ENCODE peak calls at places on chromosomes 16 and 17, in seven cellular contexts. J is WERI-Rb-1, Z is breast epithelium, I is foreskin fibroblast, U is AG10803, Y is cardiac muscle cell, F is gastrocnemius medialis. D is an unnamed sample.

GRCh38 chr16:57377080-57377841 is 5.0 kb downstream of the CX3CL1 start:
- DNase-seq in I (no peak), U (no peak), F (no peak), Z (peak), Y (no peak), J (no peak), D (peak)

GRCh38 chr16:68860978-68861892 is 17.9 kb downstream of the TANGO6 start:
- DNase-seq in J (no peak), I (no peak), Z (no peak), F (no peak), U (no peak), Y (no peak), D (no peak)

GRCh38 chr16:46658925-46659324 is 30.1 kb downstream of the VPS35 start:
- DNase-seq in Y (peak), J (no peak), U (no peak), Z (no peak), I (no peak), F (peak), D (no peak)

GRCh38 chr17:37884516-37884915 is 39.7 kb upstream of the TBC1D3K start:
- DNase-seq in I (no peak), F (no peak), Z (no peak), U (no peak), Y (no peak), J (no peak), D (no peak)

GRCh38 chr17:48484850-48485249 is 46.0 kb downstream of the HOXB1 start:
- DNase-seq in U (peak), Z (no peak), Y (no peak), F (no peak), I (peak), J (no peak), D (no peak)

GRCh38 chr16:48003226-48003907 is 152.4 kb downstream of the ABCC12 start:
- DNase-seq in I (no peak), Z (no peak), J (no peak), Y (no peak), U (peak), F (no peak), D (peak)

GRCh38 chr17:66952031-66952524 is 12.4 kb upstream of the CACNG4 start:
- DNase-seq in U (peak), Z (peak), F (peak), I (peak), Y (no peak), J (no peak), D (peak)

GRCh38 chr16:27427538-27427937 is 25.6 kb downstream of the IL21R start:
- DNase-seq in U (no peak), J (no peak), I (no peak), Y (no peak), Z (no peak), F (no peak), D (no peak)

GRCh38 chr17:42274812-42275526 is 1.2 kb downstream of the STAT5B start:
- DNase-seq in U (no peak), I (no peak), Y (no peak), J (no peak), Z (no peak), F (no peak), D (no peak)

GRCh38 chr16:71954180-71954579 is 46.0 kb downstream of the PKD1L3 start:
- DNase-seq in Y (no peak), I (no peak), J (no peak), U (no peak), Z (no peak), F (no peak), D (no peak)

GRCh38 chr16:63841271-63841670 is 1280.6 kb downstream of the CDH11 start:
- DNase-seq in F (no peak), U (no peak), Y (no peak), Z (no peak), I (no peak), J (no peak), D (no peak)

GRCh38 chr17:79905832-79906231 is 66.6 kb upstream of the CBX4 start:
- DNase-seq in U (no peak), F (no peak), J (no peak), I (no peak), Z (no peak), Y (no peak), D (no peak)

GRCh38 chr17:12693640-12694039 is 27.9 kb downstream of the MYOCD start:
- DNase-seq in U (peak), Z (no peak), F (no peak), J (no peak), Y (no peak), I (no peak), D (no peak)

GRCh38 chr17:5832886-5833285 is 237.3 kb upstream of the WSCD1 start:
- DNase-seq in I (peak), Z (no peak), U (peak), F (no peak), Y (no peak), J (no peak), D (no peak)

GRCh38 chr17:3529817-3530741 is 27.5 kb downstream of the TRPV3 start:
- DNase-seq in Y (peak), F (no peak), U (peak), J (no peak), Z (no peak), I (no peak), D (peak)

GRCh38 chr17:19298561-19299213 is 61.5 kb downstream of the EPN2 start:
- DNase-seq in F (no peak), I (no peak), J (no peak), Y (no peak), Z (no peak), U (no peak), D (no peak)

GRCh38 chr17:34598161-34598776 is 18.9 kb downstream of the TMEM132E start:
- DNase-seq in Y (peak), J (peak), I (no peak), F (no peak), U (no peak), Z (no peak), D (peak)

GRCh38 chr17:10772425-10773380 is 31.2 kb downstream of the TMEM238L start:
- DNase-seq in Z (peak), F (no peak), J (peak), I (no peak), U (no peak), Y (peak), D (peak)
- TF ChIP-seq CTCF in Z (peak), F (no peak), J (peak), I (peak), U (peak), Y (peak), D (peak)

GRCh38 chr17:44219126-44219635 is 294 bp downstream of the UBTF start:
- DNase-seq in U (peak), I (peak), Y (no peak), F (peak), Z (peak), J (no peak), D (peak)
- TF ChIP-seq CTCF in U (peak), I (no peak), Y (peak), F (peak), Z (no peak), J (peak), D (peak)

DNA sequence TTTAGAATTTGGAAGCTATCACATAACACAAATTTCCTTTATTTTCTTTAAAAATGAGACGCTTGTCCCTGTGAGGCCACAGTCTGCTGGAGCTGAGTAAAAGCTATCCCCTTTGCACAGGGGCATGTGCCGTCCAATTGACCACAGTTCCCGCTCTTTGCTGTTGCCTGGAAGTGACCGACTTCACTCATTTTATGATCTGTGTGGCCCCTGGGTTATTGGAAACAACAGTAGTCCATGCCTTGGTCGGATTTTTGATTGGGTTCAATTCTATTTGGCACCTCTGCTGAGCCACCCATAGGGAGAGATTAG is 405.0 kb downstream of the CPPED1 start:
- DNase-seq in J (no peak), Z (no peak), I (no peak), U (no peak), F (no peak), Y (no peak), D (no peak)
- TF ChIP-seq CTCF in J (no peak), Z (no peak), I (no peak), U (no peak), F (no peak), Y (no peak), D (no peak)

GRCh38 chr16:50050802-50051201 is 15.0 kb upstream of the HEATR3 start:
- DNase-seq in J (no peak), F (no peak), I (peak), Y (no peak), Z (no peak), U (peak), D (no peak)

GRCh38 chr16:50059111-50059510 is 6.7 kb upstream of the HEATR3 start:
- DNase-seq in U (no peak), Y (no peak), J (no peak), Z (no peak), F (no peak), I (no peak), D (no peak)

GRCh38 chr16:50058091-50058771 is 7.5 kb upstream of the HEATR3 start:
- DNase-seq in F (no peak), U (no peak), Z (no peak), J (no peak), Y (no peak), I (no peak), D (no peak)

GRCh38 chr16:50059669-50060068 is 6.1 kb upstream of the HEATR3 start:
- DNase-seq in Z (no peak), F (no peak), I (no peak), J (no peak), Y (no peak), U (no peak), D (no peak)

DNA sequence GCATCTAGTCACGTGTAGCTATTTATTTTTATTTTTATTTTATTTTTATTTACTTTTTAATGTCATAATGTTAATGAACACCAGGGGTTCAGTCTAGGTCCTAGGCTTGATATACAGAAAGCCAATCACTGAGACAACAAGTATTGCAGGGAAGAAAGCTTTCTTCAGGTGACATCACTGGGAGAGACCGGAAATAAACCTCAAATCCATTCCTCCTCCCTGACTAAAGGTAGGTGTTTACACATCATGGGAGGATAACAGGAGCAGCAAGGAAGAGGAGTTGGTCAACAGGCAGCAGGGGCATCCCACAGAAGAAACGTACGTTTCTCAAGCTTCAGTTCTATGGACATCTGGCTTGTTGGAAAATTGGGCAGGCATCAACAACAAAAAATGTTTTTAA is 9.5 kb upstream of the HEATR3 start:
- DNase-seq in Y (no peak), Z (no peak), J (no peak), U (no peak), I (no peak), F (no peak), D (no peak)
- TF ChIP-seq CTCF in Y (no peak), Z (no peak), J (no peak), U (no peak), I (no peak), F (no peak), D (peak)

GRCh38 chr16:88635671-88636070 is 2.7 kb upstream of the IL17C start:
- DNase-seq in F (no peak), Z (no peak), J (no peak), Y (no peak), I (no peak), U (no peak), D (no peak)

GRCh38 chr16:88637797-88638196 is 575 bp upstream of the IL17C start:
- DNase-seq in I (no peak), Z (no peak), F (no peak), J (peak), Y (no peak), U (no peak), D (no peak)

GRCh38 chr16:88634994-88635670 is 3.2 kb upstream of the IL17C start:
- DNase-seq in J (no peak), Z (no peak), F (no peak), Y (no peak), I (no peak), U (no peak), D (no peak)

GRCh38 chr16:88638323-88639230 is at the start of gene IL17C:
- DNase-seq in Z (no peak), U (no peak), J (no peak), I (no peak), Y (no peak), F (no peak), D (peak)

GRCh38 chr16:88636488-88637265 is 1.7 kb upstream of the IL17C start:
- DNase-seq in I (no peak), F (no peak), Y (no peak), Z (no peak), U (no peak), J (no peak), D (no peak)
- TF ChIP-seq CTCF in I (no peak), F (no peak), Y (no peak), Z (no peak), U (no peak), J (no peak), D (peak)

DNA sequence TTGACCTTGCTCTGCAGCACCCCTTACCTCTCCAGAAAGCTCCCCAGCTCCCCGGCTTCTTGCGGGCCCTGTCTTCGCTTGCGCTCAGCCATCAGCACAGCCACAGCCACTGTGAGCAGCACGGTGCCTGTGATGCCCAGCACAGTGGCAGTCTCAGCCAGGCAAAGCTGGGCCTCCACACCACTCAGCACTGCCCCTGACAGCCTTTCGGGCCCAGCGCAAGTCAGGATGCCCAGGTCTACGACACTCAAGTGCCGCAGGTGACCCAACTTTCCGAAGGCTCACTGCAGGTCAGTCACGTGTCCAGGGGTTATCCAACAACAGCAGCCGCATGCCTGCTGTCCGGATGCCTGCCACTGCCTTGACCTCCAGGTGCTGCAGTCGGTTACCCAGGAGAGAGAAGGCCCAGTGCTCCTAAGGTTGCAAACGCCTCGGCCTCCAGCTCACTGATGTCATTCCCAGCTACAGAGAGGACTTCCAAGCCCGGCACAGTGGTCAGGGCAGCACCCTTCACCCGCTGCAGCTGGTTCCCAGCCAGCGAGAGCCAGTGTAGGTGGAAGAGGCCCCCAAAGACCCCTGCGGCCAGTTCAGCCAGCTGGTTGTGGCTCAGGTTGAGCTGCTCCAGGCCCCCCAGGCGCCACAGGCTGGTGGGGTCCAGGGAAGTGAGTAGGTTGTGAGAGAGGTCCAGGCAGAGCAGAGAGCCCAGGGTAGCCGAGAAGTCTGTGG is 8.9 kb upstream of the TMEM101 start:
- DNase-seq in I (no peak), F (no peak), Y (no peak), J (peak), Z (no peak), U (no peak), D (no peak)
- TF ChIP-seq CTCF in I (no peak), F (no peak), Y (no peak), J (no peak), Z (no peak), U (no peak), D (no peak)

DNA sequence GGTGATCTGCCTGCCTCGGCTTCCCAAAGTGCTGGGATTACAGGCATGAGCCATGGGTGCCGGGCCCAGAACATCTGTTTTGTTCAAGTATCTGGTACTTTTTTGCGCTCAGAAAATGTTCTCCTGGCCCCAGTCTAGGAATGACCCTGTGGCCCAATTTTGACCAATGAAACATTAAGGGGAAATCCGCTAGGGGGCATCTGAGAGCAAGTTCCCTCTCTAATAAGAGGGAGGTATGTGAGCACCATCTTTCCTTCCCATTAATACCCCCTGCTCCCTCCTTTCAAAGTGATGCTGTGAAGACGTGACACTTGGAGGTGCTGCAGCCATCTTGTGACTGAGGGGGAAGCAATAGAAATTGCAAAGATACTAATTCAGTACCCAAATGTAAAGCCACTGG is 16.5 kb upstream of the CLEC3A start:
- DNase-seq in Y (peak), I (no peak), J (peak), Z (no peak), F (no peak), U (no peak), D (peak)
- TF ChIP-seq CTCF in Y (no peak), I (no peak), J (peak), Z (no peak), F (no peak), U (no peak), D (peak)

GRCh38 chr17:73231841-73232586 is 29.7 kb downstream of the CPSF4L start:
- DNase-seq in Y (peak), I (peak), J (peak), U (peak), Z (peak), F (peak), D (peak)
- TF ChIP-seq CTCF in Y (peak), I (no peak), J (peak), U (no peak), Z (peak), F (peak), D (peak)

GRCh38 chr17:31211352-31212012 is 85.6 kb downstream of the OMG start:
- DNase-seq in J (no peak), Y (no peak), U (no peak), Z (no peak), F (no peak), I (no peak), D (no peak)

GRCh38 chr17:31216053-31216751 is 80.8 kb downstream of the OMG start:
- DNase-seq in Y (peak), U (peak), Z (no peak), F (no peak), I (peak), J (no peak), D (no peak)
- TF ChIP-seq CTCF in Y (peak), U (peak), Z (peak), F (peak), I (peak), J (no peak), D (peak)

DNA sequence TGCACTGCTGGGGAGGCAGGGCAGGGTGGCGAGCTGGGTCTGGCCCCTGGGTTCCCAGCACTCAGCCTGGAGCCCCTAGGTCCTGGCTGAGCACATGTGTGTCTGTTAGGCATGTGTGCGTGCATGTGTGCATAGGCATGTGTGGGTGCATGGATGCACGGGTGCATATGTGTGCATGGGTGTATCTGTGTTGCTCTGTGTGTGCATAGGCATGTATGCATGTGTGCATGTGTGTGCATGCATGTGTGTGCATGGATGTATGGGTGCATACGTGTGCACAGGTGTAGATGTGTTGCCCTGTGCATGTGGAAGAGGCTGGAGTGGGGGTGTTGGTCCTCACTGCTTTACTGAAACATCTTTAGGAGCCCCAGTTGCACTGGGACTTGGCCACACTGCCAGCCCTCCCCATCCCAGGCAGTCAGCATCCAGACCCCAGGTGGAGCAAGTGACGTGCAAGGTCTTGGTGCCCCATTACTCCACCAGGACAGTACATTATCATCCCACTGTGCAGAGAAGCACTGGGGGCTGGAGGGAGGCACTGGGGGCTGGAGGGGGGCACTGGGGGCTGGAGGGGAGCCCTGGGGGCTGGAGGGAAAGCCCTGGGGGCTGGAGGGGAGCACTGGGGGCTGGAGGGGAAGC is 10.4 kb upstream of the DPEP1 start:
- DNase-seq in U (no peak), Y (no peak), F (no peak), Z (no peak), I (no peak), J (no peak), D (no peak)
- TF ChIP-seq CTCF in U (no peak), Y (no peak), F (no peak), Z (no peak), I (no peak), J (no peak), D (no peak)

D was measured in endodermal cell.